ENCODE peak calls at places on chromosomes 16 and 17, in eight cellular contexts. L, G, C, P, A, N, W and Y are unnamed samples.

GRCh38 chr16:73192227-73192894 is 144.4 kb upstream of the ZFHX3 start:
- DNase-seq in L (no peak), G (no peak), C (no peak), P (no peak), A (no peak), N (no peak), W (no peak), Y (no peak)

GRCh38 chr16:68644715-68645493 is at the start of gene CDH3:
- DNase-seq in L (peak; percentile 59), G (peak; percentile 80), C (no peak), P (no peak), A (peak; percentile 58), N (peak; percentile 71), W (no peak), Y (peak; percentile 61)

GRCh38 chr16:81449241-81449640 is 4.6 kb downstream of the CMIP start:
- DNase-seq in L (no peak), G (no peak), C (no peak), P (no peak), A (no peak), N (no peak), W (no peak), Y (no peak)

GRCh38 chr16:10862432-10862831 is 14.6 kb upstream of the CIITA start:
- DNase-seq in L (peak; percentile 43), G (no peak), C (peak; percentile 76), P (peak; percentile 64), A (no peak), N (peak; percentile 86), W (no peak), Y (no peak)

GRCh38 chr16:23509763-23510153 is 536 bp downstream of the GGA2 start:
- DNase-seq in L (peak; percentile 50), G (peak; percentile 39), C (no peak), P (no peak), A (peak; percentile 72), N (peak; percentile 22), W (peak; percentile 17), Y (peak; percentile 26)

GRCh38 chr17:35052240-35052608 is 11.3 kb downstream of the RFFL start:
- DNase-seq in L (no peak), G (no peak), C (no peak), P (no peak), A (no peak), N (no peak), W (no peak), Y (no peak)

GRCh38 chr17:79618383-79619067 is 7.7 kb upstream of the RBFOX3 start:
- DNase-seq in L (peak; percentile 26), G (no peak), C (peak; percentile 33), P (no peak), A (no peak), N (no peak), W (no peak), Y (no peak)

GRCh38 chr16:14564881-14565687 is 65.0 kb downstream of the PARN start:
- DNase-seq in L (no peak), G (peak; percentile 21), C (no peak), P (no peak), A (no peak), N (peak; percentile 65), W (no peak), Y (no peak)

GRCh38 chr17:44759096-44759915 is 518 bp downstream of the ADAM11 start:
- DNase-seq in L (no peak), G (no peak), C (no peak), P (no peak), A (peak; percentile 48), N (no peak), W (no peak), Y (no peak)

GRCh38 chr16:67158637-67159600 is 790 bp downstream of the TRADD start:
- DNase-seq in L (peak; percentile 50), G (peak; percentile 56), C (no peak), P (no peak), A (peak; percentile 43), N (peak; percentile 49), W (no peak), Y (no peak)

GRCh38 chr16:83806036-83806435 is 1.7 kb upstream of the HSBP1 start:
- DNase-seq in L (no peak), G (no peak), C (no peak), P (no peak), A (no peak), N (no peak), W (no peak), Y (no peak)

GRCh38 chr17:27873746-27874145 is 19.4 kb downstream of the LYRM9 start:
- DNase-seq in L (no peak), G (no peak), C (no peak), P (no peak), A (no peak), N (peak; percentile 59), W (no peak), Y (no peak)

GRCh38 chr16:8622315-8622656 is 788 bp downstream of the METTL22 start:
- DNase-seq in L (no peak), G (no peak), C (no peak), P (no peak), A (no peak), N (no peak), W (no peak), Y (no peak)

GRCh38 chr16:50395763-50396710 is 27.2 kb upstream of the BRD7 start:
- DNase-seq in L (no peak), G (no peak), C (no peak), P (no peak), A (no peak), N (no peak), W (no peak), Y (no peak)

GRCh38 chr17:28841901-28842281 is 699 bp downstream of the FAM222B start:
- DNase-seq in L (no peak), G (no peak), C (no peak), P (no peak), A (no peak), N (no peak), W (no peak), Y (no peak)

GRCh38 chr17:19753049-19753444 is 4.9 kb upstream of the ALDH3A1 start:
- DNase-seq in L (no peak), G (no peak), C (peak; percentile 96), P (no peak), A (no peak), N (peak; percentile 99), W (peak; percentile 64), Y (peak; percentile 41)

GRCh38 chr16:3444032-3444388 is 530 bp downstream of the NAA60 start:
- DNase-seq in L (peak; percentile 49), G (peak; percentile 63), C (no peak), P (no peak), A (peak; percentile 75), N (no peak), W (no peak), Y (no peak)

GRCh38 chr17:50148226-50149098 is 2.0 kb downstream of the PPP1R9B start:
- DNase-seq in L (peak; percentile 55), G (peak; percentile 72), C (peak; percentile 90), P (peak; percentile 54), A (no peak), N (peak; percentile 69), W (peak; percentile 50), Y (peak; percentile 65)

GRCh38 chr17:77331161-77331864 is 190.5 kb downstream of the SEC14L1 start:
- DNase-seq in L (peak; percentile 96), G (peak; percentile 94), C (peak; percentile 94), P (peak; percentile 98), A (peak; percentile 93), N (peak; percentile 97), W (peak; percentile 95), Y (peak; percentile 92)
- H3K4me1 ChIP-seq in L (peaks cover 7% of the 10 kb centered on the region), G (peaks cover 32% of the 10 kb centered on the region), C (peaks cover 10% of the 10 kb centered on the region), P (peaks cover 29% of the 10 kb centered on the region), A (peaks cover 3% of the 10 kb centered on the region), N (peaks cover 35% of the 10 kb centered on the region), W (peaks cover 12% of the 10 kb centered on the region), Y (no peaks in the 10 kb centered on the region)

DNA sequence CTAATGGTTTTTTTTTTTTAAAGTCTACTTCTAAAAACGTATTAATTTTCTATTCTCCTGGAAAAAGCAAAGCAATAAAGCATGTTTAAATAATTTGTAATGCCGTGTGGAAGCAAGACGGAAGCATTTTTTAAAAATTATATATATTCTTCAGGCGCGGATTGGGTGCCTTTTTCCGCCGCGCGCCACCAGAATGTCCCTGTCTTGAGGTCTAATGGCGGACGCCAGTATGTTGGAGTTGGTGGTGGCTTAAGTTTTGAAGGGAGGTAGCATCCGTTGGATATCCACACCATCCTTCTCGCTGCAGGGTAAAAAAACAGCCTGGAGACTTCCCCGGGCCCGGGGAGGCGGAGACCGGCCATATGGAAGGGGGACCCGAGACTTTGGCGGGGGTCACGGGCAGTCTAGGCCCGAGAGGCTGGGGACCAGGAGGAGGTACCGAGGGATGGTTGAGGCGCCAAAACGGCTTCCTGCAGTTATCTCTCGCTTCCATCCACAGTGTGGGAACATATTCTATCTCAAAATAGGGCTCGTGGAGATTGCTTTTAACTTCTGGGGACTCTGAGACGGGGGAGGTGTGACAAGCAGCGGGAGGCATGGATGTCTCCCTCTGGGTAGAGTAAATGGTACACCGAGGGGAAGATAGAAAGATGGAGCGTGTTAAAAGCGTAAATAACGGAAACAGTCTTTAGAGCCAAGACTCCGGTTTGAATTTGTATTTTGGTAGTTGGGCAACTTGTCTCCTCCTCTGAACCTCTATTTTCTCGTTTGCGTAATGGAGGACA is at the start of gene SF3B3:
- DNase-seq in L (peak; percentile 81), G (peak; percentile 71), C (peak; percentile 80), P (peak; percentile 73), A (peak; percentile 74), N (no peak), W (no peak), Y (peak; percentile 60)
- H3K4me1 ChIP-seq in L (peaks cover 8% of the 10 kb centered on the region), G (peaks cover 31% of the 10 kb centered on the region), C (peaks cover 50% of the 10 kb centered on the region), P (peaks cover 25% of the 10 kb centered on the region), A (peaks cover 20% of the 10 kb centered on the region), N (peaks cover 37% of the 10 kb centered on the region), W (peaks cover 46% of the 10 kb centered on the region), Y (peaks cover 36% of the 10 kb centered on the region)

DNA sequence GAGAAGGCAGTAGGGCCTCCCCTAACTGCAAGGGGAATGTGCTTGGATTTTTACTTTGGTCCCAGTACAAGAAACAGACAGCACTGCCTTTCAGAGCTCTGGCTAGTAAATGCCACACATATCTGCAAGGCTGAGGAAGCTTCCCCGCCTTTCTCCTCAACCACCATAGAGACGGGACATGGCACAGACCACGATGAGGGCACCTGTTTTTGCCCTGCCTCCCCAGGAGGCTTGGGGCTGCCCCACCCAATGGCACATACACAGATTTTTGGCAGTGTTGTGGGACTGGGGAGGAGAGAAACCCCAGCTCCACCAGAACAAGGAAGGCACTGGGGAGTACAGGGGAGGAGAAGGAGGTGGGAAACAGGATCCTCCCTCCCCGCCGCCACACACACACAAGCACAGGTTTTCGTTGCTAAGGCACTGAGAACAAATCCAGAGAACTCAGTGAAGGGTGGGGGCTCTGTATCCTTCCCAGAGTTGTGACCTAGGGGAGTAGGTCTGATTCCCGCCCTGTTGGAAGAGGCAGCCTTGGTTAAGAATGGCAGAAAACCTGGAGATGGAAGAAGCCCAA is 7.2 kb downstream of the VAT1 start:
- DNase-seq in L (no peak), G (no peak), C (no peak), P (no peak), A (no peak), N (no peak), W (no peak), Y (no peak)
- H3K4me1 ChIP-seq in L (peaks cover 64% of the 10 kb centered on the region), G (peaks cover 35% of the 10 kb centered on the region), C (peaks cover 9% of the 10 kb centered on the region), P (peaks cover 51% of the 10 kb centered on the region), A (peaks cover 46% of the 10 kb centered on the region), N (peaks cover 12% of the 10 kb centered on the region), W (peaks cover 82% of the 10 kb centered on the region), Y (peaks cover 7% of the 10 kb centered on the region)

DNA sequence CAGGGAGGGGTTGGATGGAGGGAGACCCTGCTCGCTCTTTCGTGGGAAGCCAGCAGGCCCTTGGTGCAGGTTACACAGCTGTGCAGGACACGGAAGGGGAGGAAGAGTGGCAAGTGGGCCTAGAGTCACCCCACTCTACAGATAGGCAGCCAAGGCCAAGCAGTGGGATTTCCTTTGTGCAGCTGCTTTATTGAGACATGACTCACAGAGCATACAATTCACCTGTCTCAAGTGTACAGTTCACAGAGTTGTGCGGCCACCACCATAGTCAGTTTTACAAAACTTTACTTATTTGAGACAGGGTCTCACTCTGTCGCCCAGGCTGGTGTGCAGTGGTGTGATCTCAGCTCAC is 91.2 kb upstream of the CIBAR2 start:
- DNase-seq in L (no peak), G (no peak), C (no peak), P (no peak), A (no peak), N (peak; percentile 47), W (no peak), Y (no peak)
- H3K4me1 ChIP-seq in L (peaks cover 69% of the 10 kb centered on the region), G (peaks cover 86% of the 10 kb centered on the region), C (peaks cover 64% of the 10 kb centered on the region), P (peaks cover 35% of the 10 kb centered on the region), A (peaks cover 74% of the 10 kb centered on the region), N (peaks cover 8% of the 10 kb centered on the region), W (peaks cover 77% of the 10 kb centered on the region), Y (peaks cover 28% of the 10 kb centered on the region)